ENCODE peak calls at places on chromosome 9, in nine cellular contexts. U, K, C, B, M, F, H, Q and E are unnamed samples.

GRCh38 chr9:123710299-123710698 is 219.6 kb downstream of the DENND1A start:
- DNase-seq in C (no peak), U (no peak), K (no peak), B (peak), Q (no peak), H (no peak), F (no peak), M (no peak), E (no peak)

GRCh38 chr9:34457266-34458012 is 931 bp downstream of the FAM219A start:
- DNase-seq in F (peak), K (peak), Q (peak), C (peak), H (peak), U (peak), M (peak), B (peak), E (peak)

GRCh38 chr9:100492952-100493351 is 20.0 kb downstream of the TMEFF1 start:
- DNase-seq in F (peak), M (no peak), C (no peak), B (peak), Q (no peak), H (no peak), K (peak), U (no peak), E (no peak)

GRCh38 chr9:110700953-110701352 is 32.4 kb downstream of the MUSK start:
- DNase-seq in Q (no peak), H (no peak), B (peak), U (no peak), M (no peak), K (no peak), C (no peak), F (no peak), E (no peak)

GRCh38 chr9:137314561-137315560 is 12.8 kb upstream of the NRARP start:
- DNase-seq in K (no peak), F (no peak), M (peak), C (peak), U (peak), H (peak), Q (peak), B (no peak), E (peak)

GRCh38 chr9:90894956-90895687 is 93.5 kb downstream of the SYK start:
- DNase-seq in K (peak), U (no peak), B (no peak), F (peak), Q (no peak), M (no peak), H (no peak), C (no peak), E (no peak)

GRCh38 chr9:120714846-120715231 is 569 bp upstream of the MEGF9 start:
- DNase-seq in H (peak), F (peak), K (no peak), U (no peak), M (peak), Q (no peak), B (no peak), C (no peak), E (no peak)

GRCh38 chr9:89311346-89312153 is 555 bp downstream of the CKS2 start:
- DNase-seq in U (no peak), M (peak), C (no peak), F (no peak), Q (peak), K (peak), B (peak), H (peak), E (peak)

GRCh38 chr9:137315581-137316011 is 13.5 kb upstream of the NRARP start:
- DNase-seq in F (no peak), H (no peak), B (no peak), M (no peak), U (no peak), C (peak), K (no peak), Q (no peak), E (no peak)

GRCh38 chr9:89319015-89319905 is 960 bp downstream of the SECISBP2 start:
- DNase-seq in K (peak), C (no peak), M (no peak), U (no peak), Q (no peak), B (no peak), F (no peak), H (no peak), E (no peak)

GRCh38 chr9:93259490-93260289 is 75.8 kb downstream of the WNK2 start:
- DNase-seq in M (no peak), U (peak), F (no peak), C (peak), H (peak), B (no peak), K (no peak), Q (no peak), E (no peak)

GRCh38 chr9:123375725-123376132 is 19.7 kb downstream of the CRB2 start:
- DNase-seq in B (peak), Q (no peak), C (no peak), K (peak), M (peak), H (peak), U (no peak), F (no peak), E (no peak)

GRCh38 chr9:135001526-135001925 is 83.8 kb upstream of the FCN1 start:
- DNase-seq in K (no peak), B (no peak), Q (no peak), H (peak), U (peak), F (no peak), C (no peak), M (no peak), E (no peak)

GRCh38 chr9:115015018-115015635 is 84.7 kb upstream of the TNFSF8 start:
- DNase-seq in U (no peak), Q (no peak), M (no peak), H (no peak), B (peak), F (peak), C (no peak), K (peak), E (no peak)
- TF ChIP-seq CTCF in U (peak), Q (peak), M (no peak), H (peak), B (peak), F (peak), C (peak), K (peak), E (peak)

GRCh38 chr9:126624912-126625311 is 11.2 kb downstream of the LMX1B start:
- DNase-seq in U (no peak), Q (no peak), F (no peak), K (no peak), C (no peak), B (no peak), H (no peak), M (no peak), E (no peak)
- H3K4me3 ChIP-seq in U (no peak), Q (no peak), F (no peak), K (no peak), C (no peak), B (no peak), H (no peak), M (no peak), E (no peak)

GRCh38 chr9:83980395-83981125 is at the start of gene RMI1:
- DNase-seq in M (peak), H (peak), K (peak), U (peak), B (peak), Q (peak), F (peak), C (peak), E (peak)
- TF ChIP-seq CTCF in M (peak), H (no peak), K (no peak), U (no peak), B (no peak), Q (no peak), F (no peak), C (peak), E (no peak)

DNA sequence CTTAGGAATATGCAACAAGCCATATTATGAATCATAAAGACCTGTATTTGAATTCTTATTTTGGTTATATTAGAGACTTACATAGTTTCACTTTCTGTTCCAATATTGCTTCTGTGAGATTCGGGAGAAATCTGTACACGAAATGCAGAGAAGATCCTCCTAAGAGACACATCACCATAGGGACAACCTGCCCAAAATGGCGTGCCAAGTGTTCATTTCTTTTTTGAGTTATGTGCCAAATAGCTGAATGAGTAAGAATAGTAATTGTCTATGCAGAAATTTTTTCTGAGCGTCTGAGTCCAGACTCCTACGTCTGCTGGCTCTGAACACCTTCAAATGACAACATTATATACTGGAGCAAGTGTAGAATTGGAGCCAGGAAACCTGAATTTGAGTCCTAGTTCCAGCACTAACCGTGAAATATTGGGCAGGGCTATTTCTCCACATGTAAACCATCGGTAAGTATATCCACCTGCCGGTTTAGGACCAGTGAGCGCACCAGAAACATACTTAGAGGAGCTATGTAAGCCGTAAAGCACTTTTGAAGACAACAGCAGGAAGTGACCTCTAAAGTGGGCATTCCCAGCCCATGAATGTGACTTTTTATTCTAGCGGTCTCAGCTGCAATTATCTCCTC is 163.9 kb upstream of the DMRT1 start:
- DNase-seq in B (peak), Q (no peak), U (no peak), F (no peak), H (no peak), C (no peak), M (no peak), K (no peak), E (no peak)
- H3K4me3 ChIP-seq in B (no peak), Q (peak), U (peak), F (peak), H (peak), C (no peak), M (peak), K (no peak), E (peak)

GRCh38 chr9:7174884-7175283 is 417.1 kb downstream of the KDM4C start:
- DNase-seq in M (no peak), F (no peak), K (peak), B (no peak), U (no peak), C (no peak), Q (no peak), H (no peak), E (no peak)
- TF ChIP-seq CTCF in M (no peak), F (no peak), K (peak), B (peak), U (no peak), C (no peak), Q (no peak), H (no peak), E (no peak)

DNA sequence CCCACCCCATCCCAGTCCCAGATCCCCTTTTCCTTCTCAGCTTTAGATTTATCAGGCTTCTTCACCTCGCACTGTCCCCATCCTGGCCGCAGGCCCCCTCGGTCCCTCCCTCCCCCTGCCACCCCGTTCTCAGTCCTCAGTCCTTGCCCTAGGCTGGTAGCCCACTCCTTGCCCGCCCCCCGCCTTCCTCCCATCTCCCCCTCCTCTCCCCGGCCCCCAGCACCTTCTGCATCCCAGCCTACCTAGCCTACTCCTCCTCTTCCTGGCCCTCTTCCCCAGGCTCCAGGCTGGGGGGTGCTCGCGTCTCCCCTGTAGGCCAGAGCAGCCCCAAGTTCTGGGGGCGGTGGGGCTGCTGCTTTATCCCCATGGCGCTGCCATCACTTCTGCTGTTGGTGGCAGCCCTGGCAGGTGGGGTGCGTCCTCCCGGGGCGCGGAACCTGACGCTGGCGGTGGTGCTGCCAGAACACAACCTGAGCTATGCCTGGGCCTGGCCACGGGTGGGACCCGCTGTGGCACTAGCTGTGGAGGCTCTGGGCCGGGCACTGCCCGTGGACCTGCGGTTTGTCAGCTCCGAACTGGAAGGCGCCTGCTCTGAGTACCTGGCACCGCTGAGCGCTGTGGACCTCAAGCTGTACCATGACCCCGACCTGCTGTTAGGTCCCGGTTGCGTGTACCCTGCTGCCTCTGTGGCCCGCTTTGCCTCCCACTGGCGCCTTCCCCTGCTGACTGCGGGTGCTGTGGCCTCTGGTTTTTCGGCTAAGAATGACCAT is 838 bp downstream of the NPR2 start:
- DNase-seq in Q (peak), U (no peak), K (no peak), C (no peak), H (no peak), M (peak), F (no peak), B (no peak), E (no peak)
- H3K4me3 ChIP-seq in Q (peak), U (peak), K (no peak), C (no peak), H (no peak), M (peak), F (peak), B (peak), E (peak)

DNA sequence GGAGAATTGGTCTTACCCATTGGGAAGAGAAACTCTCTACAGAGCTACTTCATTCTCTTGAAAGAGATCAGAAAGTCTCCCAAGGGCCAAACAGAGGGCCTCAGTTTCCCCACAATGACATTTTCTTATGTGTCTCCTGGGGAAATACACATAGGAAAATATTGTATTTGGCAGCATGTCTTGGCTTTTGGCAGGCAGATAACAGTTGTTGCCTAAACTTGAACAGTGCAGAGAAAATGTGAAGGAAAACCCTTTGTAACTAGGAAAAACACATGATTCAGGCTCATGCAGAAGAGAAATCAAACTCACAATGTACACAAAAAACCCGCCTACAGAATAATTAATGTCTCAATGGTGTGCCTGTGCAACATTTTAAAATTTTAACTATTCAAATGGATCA is 204.9 kb downstream of the ADAMTSL1 start:
- DNase-seq in K (no peak), Q (no peak), C (no peak), B (peak), M (no peak), H (no peak), F (no peak), U (no peak), E (no peak)
- TF ChIP-seq CTCF in K (no peak), Q (no peak), C (no peak), B (no peak), M (no peak), H (no peak), F (no peak), U (no peak), E (no peak)

DNA sequence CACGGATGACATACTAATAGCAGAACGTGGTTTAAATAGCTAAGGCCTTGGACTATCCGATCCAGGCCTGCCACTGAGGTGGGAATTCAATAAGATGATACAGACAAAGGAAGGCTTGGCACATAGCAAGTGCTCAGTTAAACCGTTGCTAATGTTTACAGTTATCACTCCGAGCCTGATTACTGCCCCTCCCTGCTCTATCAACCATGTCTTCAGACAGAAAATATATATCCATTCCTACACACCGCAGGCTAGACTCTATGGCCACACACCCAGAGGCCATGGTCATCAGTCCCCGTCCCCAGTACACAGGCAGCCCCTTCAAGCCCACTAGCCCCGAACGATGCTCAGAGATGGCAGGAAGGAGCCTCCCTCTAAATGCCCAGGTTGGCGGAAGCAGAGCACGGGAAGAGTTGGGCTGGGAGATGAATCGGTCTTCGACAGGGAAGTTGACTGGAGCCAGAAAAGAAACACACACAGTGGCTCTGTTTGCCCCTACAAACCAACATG is 49.8 kb upstream of the STXBP1 start:
- DNase-seq in B (no peak), Q (no peak), K (no peak), H (no peak), U (no peak), C (no peak), M (no peak), F (no peak), E (no peak)
- H3K4me3 ChIP-seq in B (no peak), Q (no peak), K (no peak), H (no peak), U (no peak), C (no peak), M (no peak), F (no peak), E (peak)

GRCh38 chr9:116166713-116167112 is 13.1 kb downstream of the PAPPA start:
- DNase-seq in K (no peak), B (no peak), U (no peak), M (no peak), Q (no peak), F (no peak), H (no peak), C (no peak), E (no peak)

GRCh38 chr9:116165912-116166311 is 12.3 kb downstream of the PAPPA start:
- DNase-seq in B (no peak), Q (no peak), H (no peak), U (no peak), M (no peak), C (no peak), K (no peak), F (no peak), E (no peak)

GRCh38 chr9:116162241-116162781 is 8.7 kb downstream of the PAPPA start:
- DNase-seq in H (no peak), Q (no peak), C (peak), B (no peak), K (no peak), F (no peak), U (no peak), M (no peak), E (no peak)

GRCh38 chr9:116160676-116161571 is 7.3 kb downstream of the PAPPA start:
- DNase-seq in H (no peak), B (no peak), Q (no peak), F (no peak), M (no peak), U (no peak), C (no peak), K (no peak), E (no peak)

GRCh38 chr9:116163293-116164055 is 9.9 kb downstream of the PAPPA start:
- DNase-seq in B (no peak), H (no peak), U (no peak), F (peak), M (no peak), Q (no peak), C (no peak), K (no peak), E (no peak)
- TF ChIP-seq CTCF in B (peak), H (peak), U (no peak), F (peak), M (no peak), Q (peak), C (peak), K (no peak), E (peak)